ENCODE peak calls at places on chromosomes 4 and X, in four cellular contexts. I is CD8-positive, alpha-beta T cell; H is SK-N-SH; A is pancreas. U is an unnamed sample.

GRCh38 chr4:81468685-81469084 is 3.0 kb downstream of the RASGEF1B start:
- DNase-seq in H (no peak), A (no peak), I (no peak), U (no peak)

GRCh38 chrX:10576777-10577444 is 43.5 kb downstream of the MID1 start:
- DNase-seq in A (no peak), I (no peak), H (no peak), U (no peak)

GRCh38 chrX:151973851-151974335 is 583 bp downstream of the GABRE start:
- DNase-seq in I (no peak), H (peak; percentile 19), A (peak; percentile 57), U (no peak)

GRCh38 chr4:107893171-107894137 is 37.9 kb upstream of the CYP2U1 start:
- DNase-seq in A (no peak), I (no peak), H (no peak), U (no peak)

GRCh38 chr4:25860586-25861421 is 2.0 kb downstream of the SEL1L3 start:
- DNase-seq in I (no peak), H (no peak), A (no peak), U (no peak)

GRCh38 chr4:85747871-85748491 is 273.0 kb downstream of the ARHGAP24 start:
- DNase-seq in I (no peak), H (peak; percentile 44), A (no peak), U (peak; percentile 50)

GRCh38 chr4:36237366-36238353 is 6.7 kb downstream of the ARAP2 start:
- DNase-seq in H (no peak), A (no peak), I (no peak), U (no peak)

GRCh38 chr4:148240241-148240640 is 202.0 kb downstream of the NR3C2 start:
- DNase-seq in H (no peak), A (no peak), I (no peak), U (no peak)

GRCh38 chr4:146340798-146341197 is 126.5 kb downstream of the REELD1 start:
- DNase-seq in H (peak; percentile 8), I (no peak), A (no peak), U (no peak)

GRCh38 chr4:64341711-64342110 is 67.5 kb downstream of the TECRL start:
- DNase-seq in H (no peak), I (no peak), A (peak; percentile 19), U (no peak)

GRCh38 chr4:29423836-29424721 is 1296.1 kb upstream of the PCDH7 start:
- DNase-seq in A (no peak), I (no peak), H (no peak), U (no peak)

GRCh38 chr4:84279678-84280077 is 219.4 kb downstream of the NKX6-1 start:
- DNase-seq in H (no peak), A (no peak), I (no peak), U (no peak)

GRCh38 chrX:96761566-96761965 is 76.9 kb downstream of the DIAPH2 start:
- DNase-seq in I (no peak), A (no peak), H (no peak), U (no peak)

GRCh38 chr4:25710637-25711036 is 55.0 kb downstream of the SLC34A2 start:
- DNase-seq in H (no peak), A (no peak), I (no peak), U (no peak)

GRCh38 chrX:12304261-12304660 is 166.0 kb downstream of the FRMPD4 start:
- DNase-seq in H (no peak), A (no peak), I (no peak), U (no peak)

GRCh38 chr4:26362745-26363439 is 42.1 kb downstream of the RBPJ start:
- DNase-seq in I (no peak), H (no peak), A (no peak), U (no peak)

GRCh38 chr4:139817657-139818452 is 152.2 kb downstream of the MGST2 start:
- DNase-seq in A (no peak), I (no peak), H (no peak), U (peak; percentile 32)

GRCh38 chr4:163161536-163162205 is 5.0 kb downstream of the NAF1 start:
- DNase-seq in H (no peak), A (no peak), I (no peak), U (no peak)

GRCh38 chrX:19924285-19924684 is 36.9 kb upstream of the SH3KBP1 start:
- DNase-seq in A (no peak), H (no peak), I (no peak), U (no peak)

GRCh38 chr4:89486042-89486441 is 178.4 kb upstream of the GPRIN3 start:
- DNase-seq in H (peak; percentile 22), A (no peak), I (no peak), U (no peak)

GRCh38 chrX:137565921-137566745 is at the start of gene ZIC3:
- DNase-seq in H (peak; percentile 82), I (no peak), A (peak; percentile 87), U (peak; percentile 52)
- H3K4me3 ChIP-seq in H (peak within 1 kb of the TSS; percentile 33), I (peak within 1 kb of the TSS; percentile 11), A (peak within 1 kb of the TSS; percentile 51), U (peak within 1 kb of the TSS; percentile 41)

GRCh38 chrX:140509468-140510305 is 4.8 kb upstream of the SOX3 start:
- DNase-seq in A (no peak), H (peak; percentile 19), I (no peak), U (no peak)

GRCh38 chrX:140508958-140509357 is 4.1 kb upstream of the SOX3 start:
- DNase-seq in A (no peak), H (peak; percentile 12), I (no peak), U (no peak)

GRCh38 chrX:140510306-140510676 is 5.4 kb upstream of the SOX3 start:
- DNase-seq in I (no peak), A (no peak), H (peak; percentile 9), U (no peak)

GRCh38 chrX:140507982-140508305 is 3.1 kb upstream of the SOX3 start:
- DNase-seq in A (peak; percentile 44), I (no peak), H (peak; percentile 24), U (no peak)

DNA sequence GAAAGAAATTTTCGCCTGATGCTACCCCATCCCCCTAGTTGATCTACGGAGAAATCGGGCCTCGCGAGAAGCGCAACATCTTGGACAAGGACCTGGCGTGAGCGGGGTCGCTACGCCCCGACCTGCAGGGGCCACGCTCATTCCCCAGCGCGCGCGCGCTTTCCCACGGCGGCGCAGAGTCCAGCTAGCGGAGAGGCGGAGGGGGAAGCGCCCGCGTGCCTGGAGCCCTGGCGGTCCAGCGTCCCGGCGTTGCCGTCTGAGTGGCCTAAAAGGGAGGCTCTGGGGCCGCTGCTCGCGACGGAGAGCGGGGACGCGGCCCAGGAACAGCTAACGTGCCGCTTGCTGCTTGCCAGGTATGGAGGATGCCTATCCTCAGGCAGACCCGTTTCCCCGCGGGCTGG is 6.0 kb upstream of the SOX3 start:
- DNase-seq in A (peak; percentile 61), H (peak; percentile 14), I (no peak), U (no peak)
- H3K4me3 ChIP-seq in A (no peak overlapping the region), H (no peak overlapping the region), I (no peak overlapping the region), U (no peak overlapping the region)

GRCh38 chr4:150855981-150856510 is 159.0 kb downstream of the LRBA start:
- DNase-seq in H (no peak), I (no peak), A (no peak), U (no peak)
- H3K4me3 ChIP-seq in H (no peak overlapping the region), I (no peak overlapping the region), A (no peak overlapping the region), U (no peak overlapping the region)

DNA sequence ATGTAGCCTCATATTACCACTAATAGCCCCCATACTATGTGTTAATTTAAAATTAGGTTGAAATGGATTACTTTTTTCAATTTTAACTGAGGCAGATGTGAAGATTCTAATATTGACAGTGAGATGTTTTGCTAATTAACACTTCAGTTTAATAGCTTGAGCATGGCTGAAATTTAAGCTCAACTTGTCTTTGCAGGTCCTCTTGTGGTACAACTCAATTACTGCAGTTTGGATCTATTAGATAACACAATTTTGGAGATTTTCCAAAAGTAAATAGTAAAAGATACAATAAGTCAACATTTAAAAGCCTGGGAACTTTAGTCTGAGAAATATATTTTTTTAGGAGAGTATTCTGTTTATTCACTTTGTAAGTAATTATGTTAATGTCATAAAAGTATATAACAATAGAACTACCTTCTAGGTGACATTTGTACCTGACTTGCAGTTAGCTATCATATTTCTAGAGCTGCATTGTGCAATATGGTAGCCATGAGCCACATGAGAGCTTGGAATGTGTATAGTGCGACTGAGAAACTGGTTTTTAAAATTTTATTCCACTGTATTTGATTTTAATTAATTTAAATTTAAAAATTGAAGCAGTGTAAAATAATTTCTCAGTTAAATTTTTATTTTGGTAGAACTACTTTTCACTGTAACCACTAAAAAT is 73.1 kb upstream of the FMR1 start:
- DNase-seq in H (no peak), A (no peak), I (no peak), U (no peak)
- H3K4me3 ChIP-seq in H (no peak overlapping the region), A (no peak overlapping the region), I (no peak overlapping the region), U (no peak overlapping the region)

DNA sequence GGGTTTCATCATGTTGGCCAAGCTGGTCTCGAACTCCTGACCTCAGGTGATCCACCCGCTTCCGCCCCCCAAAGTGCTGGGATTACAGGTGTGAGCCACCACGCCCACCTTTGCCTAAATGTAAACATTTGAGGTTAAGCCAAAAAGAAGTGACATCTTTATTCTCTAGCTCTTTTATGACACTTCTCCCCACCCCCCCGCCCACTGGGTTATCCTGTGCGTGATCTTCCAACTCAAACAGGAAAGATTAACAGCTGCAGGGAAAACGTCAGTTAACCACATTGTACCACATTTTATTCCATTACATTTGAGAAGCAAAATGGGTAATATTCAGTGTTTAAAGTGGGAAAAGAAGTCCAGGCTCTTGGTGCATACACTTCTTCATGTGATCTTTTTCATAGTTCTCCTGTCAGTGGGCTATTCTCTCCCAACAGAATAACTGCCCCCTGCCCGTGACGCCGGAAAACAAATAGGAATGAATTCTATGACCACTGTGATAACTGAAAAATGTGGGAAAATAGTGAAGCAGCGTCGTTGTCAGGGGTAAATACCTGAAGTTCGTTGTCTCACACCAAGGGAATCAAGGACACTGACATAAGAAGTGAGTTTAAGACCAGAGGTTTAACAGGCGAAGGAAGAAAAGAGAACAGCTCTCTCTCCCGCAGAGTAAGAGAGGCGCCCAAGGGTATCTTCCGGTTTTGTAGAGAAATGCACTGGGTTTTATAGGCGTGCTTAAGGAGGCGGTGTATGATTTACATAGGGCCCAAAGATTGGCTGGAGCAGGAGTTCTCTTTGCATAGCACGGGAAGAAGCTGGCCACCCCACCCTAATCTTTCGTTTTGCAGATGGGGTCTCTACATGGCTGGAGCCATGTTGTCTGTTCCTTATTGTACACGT is 9.7 kb upstream of the SRD5A3 start:
- DNase-seq in I (no peak), A (no peak), H (no peak), U (no peak)
- H3K4me3 ChIP-seq in I (no peak overlapping the region), A (no peak overlapping the region), H (no peak overlapping the region), U (no peak overlapping the region)